ENCODE peak calls at places on chromosomes 7 and 10, in ten cellular contexts. N is GM04504; G is NCI-H510A; X is Daoy; R is stimulated activated CD8-positive, alpha-beta memory T cell treated with anti-CD3 and anti-CD28 coated beads, Interleukin-4, amount 100 ng/mL, for 4 hours; W is iris pigment epithelial cell; H is left lobe of liver; Z is activated naive CD8-positive, alpha-beta T cell treated with anti-CD3 and anti-CD28 coated beads, Interleukin-2, amount 10 ng/mL, durations not matched to agents 7 days and 5 days; U is A549; O is right cardiac atrium. P is an unnamed sample.

GRCh38 chr10:132397036-132397541 is at the start of gene PWWP2B:
- DNase-seq in N (no peak), G (no peak), X (peak; percentile 25), R (peak; percentile 45), W (no peak), H (no peak), Z (peak; percentile 79), U (no peak), O (peak; percentile 87), P (peak; percentile 70)

GRCh38 chr7:946256-946996 is 8.1 kb downstream of the ADAP1 start:
- DNase-seq in N (no peak), G (no peak), X (no peak), R (no peak), W (no peak), H (no peak), Z (no peak), U (no peak), O (peak; percentile 25), P (no peak)

GRCh38 chr10:18886102-18886501 is 162.5 kb upstream of the MALRD1 start:
- DNase-seq in N (no peak), G (no peak), X (peak; percentile 27), R (no peak), W (no peak), H (no peak), Z (no peak), U (no peak), O (no peak), P (no peak)

GRCh38 chr10:23362879-23363787 is 18.5 kb upstream of the C10orf67 start:
- DNase-seq in N (no peak), G (no peak), X (no peak), R (no peak), W (no peak), H (no peak), Z (no peak), U (no peak), O (no peak), P (no peak)

GRCh38 chr10:124677871-124678565 is 66.2 kb downstream of the FAM53B start:
- DNase-seq in N (peak; percentile 32), G (no peak), X (no peak), R (no peak), W (no peak), H (no peak), Z (no peak), U (no peak), O (peak; percentile 83), P (peak; percentile 67)

GRCh38 chr7:105743351-105743812 is 133.0 kb downstream of the ATXN7L1 start:
- DNase-seq in N (no peak), G (no peak), X (no peak), R (no peak), W (no peak), H (no peak), Z (no peak), U (no peak), O (no peak), P (no peak)

GRCh38 chr7:123645516-123645915 is 10.2 kb upstream of the LMOD2 start:
- DNase-seq in N (no peak), G (no peak), X (no peak), R (no peak), W (no peak), H (peak; percentile 71), Z (no peak), U (no peak), O (peak; percentile 67), P (peak; percentile 45)

GRCh38 chr7:94206295-94206694 is 188.4 kb upstream of the COL1A2 start:
- DNase-seq in N (no peak), G (no peak), X (no peak), R (no peak), W (peak; percentile 56), H (no peak), Z (no peak), U (no peak), O (no peak), P (no peak)

GRCh38 chr7:97298561-97298960 is 181.1 kb downstream of the SDHAF3 start:
- DNase-seq in N (no peak), G (no peak), X (peak; percentile 2), R (no peak), W (peak; percentile 73), H (no peak), Z (no peak), U (no peak), O (no peak), P (no peak)

GRCh38 chr10:25015927-25016348 is at the start of gene ENKUR:
- DNase-seq in N (peak; percentile 85), G (peak; percentile 48), X (peak; percentile 91), R (peak; percentile 82), W (peak; percentile 92), H (peak; percentile 88), Z (peak; percentile 83), U (peak; percentile 88), O (peak; percentile 93), P (peak; percentile 87)

GRCh38 chr7:3844545-3845151 is 543.6 kb downstream of the SDK1 start:
- DNase-seq in N (no peak), G (no peak), X (no peak), R (no peak), W (no peak), H (no peak), Z (no peak), U (no peak), O (no peak), P (no peak)

GRCh38 chr10:31134303-31134928 is 102.8 kb upstream of the ZNF438 start:
- DNase-seq in N (no peak), G (peak; percentile 17), X (peak; percentile 65), R (no peak), W (peak; percentile 92), H (no peak), Z (peak; percentile 47), U (no peak), O (peak; percentile 86), P (no peak)

GRCh38 chr7:28807396-28807994 is 150.6 kb downstream of the TRIL start:
- DNase-seq in N (no peak), G (no peak), X (no peak), R (no peak), W (peak; percentile 16), H (no peak), Z (no peak), U (no peak), O (no peak), P (no peak)

GRCh38 chr7:44068054-44068453 is 2.7 kb upstream of the PGAM2 start:
- DNase-seq in N (no peak), G (peak; percentile 32), X (peak; percentile 56), R (no peak), W (no peak), H (no peak), Z (no peak), U (no peak), O (peak; percentile 49), P (no peak)

GRCh38 chr7:133235212-133235883 is 17.5 kb upstream of the EXOC4 start:
- DNase-seq in N (no peak), G (no peak), X (peak; percentile 9), R (no peak), W (peak; percentile 57), H (no peak), Z (no peak), U (no peak), O (no peak), P (no peak)

GRCh38 chr7:35691827-35692307 is 3.1 kb downstream of the HERPUD2 start:
- DNase-seq in N (no peak), G (no peak), X (no peak), R (no peak), W (no peak), H (no peak), Z (peak; percentile 45), U (no peak), O (no peak), P (no peak)

GRCh38 chr10:10993785-10994184 is 23.9 kb upstream of the CELF2 start:
- DNase-seq in N (no peak), G (no peak), X (no peak), R (no peak), W (no peak), H (no peak), Z (no peak), U (no peak), O (no peak), P (no peak)

GRCh38 chr7:4612939-4613841 is 68.9 kb upstream of the FOXK1 start:
- DNase-seq in N (no peak), G (no peak), X (peak; percentile 80), R (no peak), W (peak; percentile 36), H (peak; percentile 46), Z (no peak), U (no peak), O (no peak), P (no peak)

GRCh38 chr10:96971324-96971723 is 139.2 kb downstream of the LCOR start:
- DNase-seq in N (no peak), G (no peak), X (no peak), R (no peak), W (no peak), H (no peak), Z (no peak), U (no peak), O (no peak), P (no peak)

GRCh38 chr10:23696476-23696875 is 257.6 kb downstream of the OTUD1 start:
- DNase-seq in N (no peak), G (no peak), X (no peak), R (no peak), W (no peak), H (no peak), Z (no peak), U (no peak), O (no peak), P (no peak)

GRCh38 chr7:14596421-14596820 is 306.1 kb downstream of the DGKB start:
- DNase-seq in N (no peak), G (no peak), X (no peak), R (no peak), W (peak; percentile 9), H (no peak), Z (no peak), U (no peak), O (no peak), P (no peak)

GRCh38 chr10:4740471-4740870 is 85.5 kb upstream of the AKR1E2 start:
- DNase-seq in N (no peak), G (no peak), X (no peak), R (no peak), W (peak; percentile 69), H (no peak), Z (no peak), U (no peak), O (no peak), P (no peak)

GRCh38 chr7:118328505-118329211 is 104.2 kb downstream of the ANKRD7 start:
- DNase-seq in N (no peak), G (no peak), X (no peak), R (no peak), W (no peak), H (no peak), Z (no peak), U (no peak), O (no peak), P (no peak)

GRCh38 chr10:98465866-98466265 is 19.1 kb upstream of the HPS1 start:
- DNase-seq in N (no peak), G (no peak), X (no peak), R (no peak), W (no peak), H (no peak), Z (no peak), U (no peak), O (no peak), P (no peak)

GRCh38 chr10:81978238-81978637 is 103.2 kb downstream of the NRG3 start:
- DNase-seq in N (no peak), G (no peak), X (no peak), R (no peak), W (peak; percentile 0), H (no peak), Z (no peak), U (no peak), O (no peak), P (no peak)

GRCh38 chr7:83148776-83149175 is 13.9 kb downstream of the PCLO start:
- DNase-seq in N (no peak), G (no peak), X (peak; percentile 52), R (no peak), W (peak; percentile 70), H (no peak), Z (no peak), U (peak; percentile 10), O (no peak), P (no peak)

GRCh38 chr7:28029036-28029435 is 151.6 kb downstream of the JAZF1 start:
- DNase-seq in N (no peak), G (no peak), X (no peak), R (no peak), W (peak; percentile 39), H (no peak), Z (no peak), U (no peak), O (no peak), P (no peak)

GRCh38 chr10:110337906-110338305 is 33.2 kb upstream of the SMNDC1 start:
- DNase-seq in N (no peak), G (no peak), X (peak; percentile 62), R (no peak), W (no peak), H (no peak), Z (no peak), U (no peak), O (no peak), P (no peak)